ENCODE peak calls at places on chromosome 7, in five cellular contexts. Y, F, W, B and G are unnamed samples.

GRCh38 chr7:96224682-96225081 is 97.2 kb downstream of the SLC25A13 start:
- DNase-seq in Y (no peak), F (no peak), W (no peak), B (no peak), G (no peak)

GRCh38 chr7:10468908-10469307 is 504.8 kb upstream of the PHF14 start:
- DNase-seq in Y (no peak), F (no peak), W (no peak), B (no peak), G (no peak)

GRCh38 chr7:116571037-116571436 is 46.2 kb downstream of the CAV1 start:
- DNase-seq in Y (no peak), F (no peak), W (no peak), B (no peak), G (no peak)

GRCh38 chr7:106896268-106896667 is 31.2 kb downstream of the PIK3CG start:
- DNase-seq in Y (no peak), F (no peak), W (no peak), B (no peak), G (no peak)

GRCh38 chr7:138945169-138945568 is 36.0 kb downstream of the KIAA1549 start:
- DNase-seq in Y (no peak), F (no peak), W (no peak), B (no peak), G (no peak)

GRCh38 chr7:471866-472639 is 47.6 kb downstream of the PDGFA start:
- DNase-seq in Y (peak), F (peak), W (peak), B (peak), G (no peak)

GRCh38 chr7:77653572-77653971 is 42.7 kb upstream of the RSBN1L start:
- DNase-seq in Y (no peak), F (peak), W (no peak), B (no peak), G (no peak)

GRCh38 chr7:49775065-49775948 is 1.9 kb downstream of the VWC2 start:
- DNase-seq in Y (no peak), F (no peak), W (peak), B (no peak), G (no peak)

GRCh38 chr7:1530946-1531262 is 402 bp downstream of the MAFK start:
- DNase-seq in Y (no peak), F (no peak), W (no peak), B (no peak), G (no peak)

GRCh38 chr7:47636111-47636692 is 54.3 kb upstream of the TNS3 start:
- DNase-seq in Y (no peak), F (no peak), W (no peak), B (no peak), G (no peak)

GRCh38 chr7:131556912-131557457 is 557 bp upstream of the PODXL start:
- DNase-seq in Y (no peak), F (no peak), W (no peak), B (no peak), G (no peak)

GRCh38 chr7:116801092-116801710 is 61.2 kb upstream of the CAPZA2 start:
- DNase-seq in Y (no peak), F (no peak), W (no peak), B (peak), G (no peak)

GRCh38 chr7:42237162-42237821 is at the start of gene GLI3:
- DNase-seq in Y (peak), F (peak), W (peak), B (peak), G (peak)

GRCh38 chr7:5646846-5647245 is 134.6 kb downstream of the RNF216 start:
- DNase-seq in Y (peak), F (no peak), W (no peak), B (no peak), G (no peak)

GRCh38 chr7:99141334-99141733 is 2.6 kb downstream of the SMURF1 start:
- DNase-seq in Y (no peak), F (no peak), W (no peak), B (no peak), G (no peak)

GRCh38 chr7:2959343-2959680 is 84.4 kb downstream of the CARD11 start:
- DNase-seq in Y (peak), F (no peak), W (peak), B (no peak), G (no peak)

GRCh38 chr7:99393363-99394187 is 14.8 kb downstream of the PDAP1 start:
- DNase-seq in Y (no peak), F (peak), W (peak), B (no peak), G (no peak)

GRCh38 chr7:19587291-19587690 is 121.5 kb downstream of the POLR1F start:
- DNase-seq in Y (no peak), F (no peak), W (no peak), B (no peak), G (no peak)
- TF ChIP-seq CTCF in Y (peak), F (no peak), W (no peak), B (no peak), G (no peak)

GRCh38 chr7:35854311-35854710 is 53.5 kb downstream of the SEPTIN7 start:
- DNase-seq in Y (no peak), F (no peak), W (no peak), B (no peak), G (no peak)

GRCh38 chr7:35848728-35849127 is 47.9 kb downstream of the SEPTIN7 start:
- DNase-seq in Y (no peak), F (no peak), W (no peak), B (no peak), G (no peak)

GRCh38 chr7:35849954-35850353 is 49.1 kb downstream of the SEPTIN7 start:
- DNase-seq in Y (no peak), F (no peak), W (no peak), B (no peak), G (no peak)

GRCh38 chr7:35846816-35847412 is 46.1 kb downstream of the SEPTIN7 start:
- DNase-seq in Y (no peak), F (no peak), W (no peak), B (no peak), G (no peak)

DNA sequence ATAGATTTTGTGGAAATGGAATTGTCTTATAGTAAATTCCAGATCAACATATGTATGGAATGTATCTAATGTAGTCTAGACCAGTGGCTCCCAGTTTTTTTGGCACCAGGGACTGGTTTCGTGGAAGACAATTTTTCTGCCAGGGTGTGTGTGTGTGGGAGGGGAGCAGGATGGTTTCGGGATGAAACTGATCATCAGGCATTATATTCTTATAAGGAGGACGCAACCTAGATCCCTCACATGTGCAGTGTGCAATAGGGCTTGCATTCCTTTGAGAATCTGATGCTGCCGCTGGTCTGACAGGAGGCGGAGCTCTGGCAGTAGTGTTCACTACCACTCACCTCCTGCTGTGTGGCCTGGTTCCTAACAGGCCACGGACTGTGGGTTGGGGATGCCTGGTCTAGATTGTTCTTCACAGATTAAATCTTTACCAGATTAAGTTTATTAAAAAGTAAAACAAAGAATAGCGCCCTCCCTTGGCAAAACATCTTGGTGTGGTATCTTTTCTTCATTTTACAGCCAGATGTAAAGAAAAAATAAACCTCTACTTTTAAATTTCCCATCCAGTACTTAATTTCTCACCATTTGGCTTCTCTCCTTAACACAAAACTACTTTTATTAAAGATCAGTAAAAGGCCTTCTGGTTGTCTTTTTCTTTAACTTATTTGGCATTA is 48.4 kb downstream of the SEPTIN7 start:
- DNase-seq in Y (no peak), F (no peak), W (no peak), B (no peak), G (no peak)
- TF ChIP-seq CTCF in Y (no peak), F (no peak), W (no peak), B (no peak), G (no peak)

DNA sequence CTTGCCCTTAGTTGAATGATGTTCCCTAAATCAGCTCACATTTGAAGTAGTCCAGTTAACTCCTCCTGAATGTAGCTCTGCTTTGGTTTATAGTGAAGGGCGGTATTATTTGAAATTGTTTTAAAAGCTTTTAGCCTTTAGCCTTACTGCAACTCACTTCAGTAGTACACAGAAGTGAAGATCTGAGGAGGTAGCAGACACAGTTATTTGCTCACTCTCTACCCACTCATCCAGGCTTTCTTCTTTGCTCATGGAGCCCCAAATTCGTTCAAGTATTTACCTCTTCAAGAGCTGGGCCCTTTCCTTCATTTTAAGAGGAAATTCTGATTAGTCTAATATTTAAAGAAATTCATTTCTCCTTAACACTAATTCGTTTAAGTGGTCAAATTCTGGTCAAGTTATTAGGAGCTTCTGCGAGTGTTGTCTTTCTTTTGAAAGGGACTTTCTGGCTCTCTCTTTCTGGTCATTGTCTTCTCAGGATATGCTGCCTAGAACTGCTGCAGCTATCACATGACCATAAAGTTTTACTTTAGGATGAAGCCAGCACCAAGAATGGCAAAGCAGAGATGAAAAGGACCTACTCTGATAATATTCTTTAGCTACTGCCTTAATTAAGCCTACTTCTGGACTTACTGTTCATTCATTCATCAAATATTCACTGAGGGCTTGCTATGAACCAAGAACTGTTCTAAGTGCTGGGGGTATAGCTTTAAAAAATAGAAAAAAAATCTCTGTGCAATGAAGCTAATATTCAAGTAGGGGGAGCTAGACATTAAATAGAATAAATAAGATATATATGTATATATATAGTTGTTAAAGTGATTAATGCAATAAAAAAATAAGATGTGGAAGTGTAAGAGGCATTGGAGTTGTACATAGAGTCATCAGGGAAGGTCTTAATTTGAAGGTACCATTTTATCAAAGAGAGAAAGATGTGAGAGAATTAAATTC is 180.9 kb upstream of the AGR3 start:
- DNase-seq in Y (no peak), F (no peak), W (no peak), B (no peak), G (no peak)
- TF ChIP-seq CTCF in Y (peak), F (no peak), W (no peak), B (no peak), G (peak)

DNA sequence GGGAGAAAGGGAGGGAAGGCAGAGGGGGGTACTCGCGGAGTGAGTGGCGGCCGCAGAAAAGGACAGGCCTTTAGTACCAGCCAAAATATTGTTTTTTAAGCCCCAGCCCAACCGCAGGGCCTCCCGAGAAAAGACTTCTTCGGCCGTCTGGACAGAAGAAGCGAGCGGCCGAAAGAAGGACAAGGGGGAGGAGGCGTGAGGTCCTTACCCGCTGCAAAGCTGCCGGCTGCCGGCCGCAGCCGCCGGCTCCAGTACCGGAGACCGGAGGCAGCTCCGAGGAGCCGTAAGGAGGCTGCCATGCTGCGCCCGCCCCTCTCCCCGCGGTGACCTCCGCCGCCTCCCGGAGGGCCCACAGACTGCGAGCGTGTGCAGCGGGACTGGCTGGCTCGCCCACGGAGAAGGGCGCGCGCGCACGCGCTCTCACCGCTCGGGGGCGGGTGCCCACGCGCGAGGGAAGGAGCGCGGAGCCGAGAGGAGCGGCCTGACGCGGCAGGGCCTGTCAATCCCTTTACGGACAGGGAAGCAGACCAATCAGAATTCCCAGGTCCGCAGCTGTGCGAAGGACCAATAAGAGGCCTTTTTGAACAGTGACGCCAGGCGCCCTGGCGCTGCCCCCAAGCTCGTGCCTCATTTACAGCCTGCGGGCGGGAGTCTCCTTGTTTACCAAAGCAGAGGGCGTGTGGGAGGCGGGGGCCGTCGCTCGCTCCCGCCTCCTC is at the start of gene HIBADH:
- DNase-seq in Y (peak), F (peak), W (peak), B (peak), G (peak)
- TF ChIP-seq CTCF in Y (no peak), F (no peak), W (peak), B (peak), G (peak)

DNA sequence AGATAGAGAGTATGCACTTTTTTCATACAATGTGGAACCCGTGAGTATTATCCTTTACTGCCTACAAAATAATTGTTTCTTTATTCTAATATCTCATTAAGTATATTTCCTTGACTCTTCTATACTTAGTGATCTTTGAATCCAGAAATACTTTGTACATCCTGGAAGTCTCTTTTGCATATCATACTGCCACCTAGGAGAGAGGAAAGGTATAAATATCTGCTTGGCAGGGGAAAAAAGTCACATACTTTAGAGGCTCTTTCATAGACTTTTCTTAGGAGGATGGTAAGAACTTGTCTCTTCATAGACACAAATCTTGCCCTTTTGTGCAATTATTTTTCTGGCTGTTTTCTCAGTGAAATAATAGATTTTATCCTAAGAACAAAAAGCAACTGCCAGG is 436.0 kb downstream of the PAXIP1 start:
- DNase-seq in Y (no peak), F (no peak), W (no peak), B (no peak), G (no peak)
- TF ChIP-seq CTCF in Y (no peak), F (no peak), W (no peak), B (no peak), G (peak)

GRCh38 chr7:105611856-105612775 is 30.8 kb upstream of the EFCAB10 start:
- DNase-seq in Y (no peak), F (no peak), W (no peak), B (no peak), G (no peak)
- TF ChIP-seq CTCF in Y (no peak), F (no peak), W (no peak), B (no peak), G (no peak)

DNA sequence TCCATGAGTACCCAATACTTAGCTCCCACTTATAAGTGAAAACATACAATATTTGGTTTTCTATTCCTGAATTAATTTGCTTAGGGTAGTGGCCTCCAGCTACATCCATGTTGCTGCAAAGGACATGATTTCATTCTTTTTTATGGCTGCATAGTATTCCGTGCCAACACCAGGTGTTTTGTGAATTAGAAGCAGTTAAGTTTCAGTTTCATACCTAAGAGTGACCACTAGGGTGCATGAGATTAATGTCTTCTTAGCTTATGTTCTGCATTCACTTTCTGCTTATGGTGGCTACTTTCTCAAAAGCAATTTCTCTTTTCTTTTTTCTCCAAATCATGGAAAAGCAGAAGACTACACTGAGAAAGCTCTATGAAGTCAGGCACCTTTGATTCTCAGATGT is 65.1 kb upstream of the VSTM2A start:
- DNase-seq in Y (no peak), F (no peak), W (no peak), B (no peak), G (no peak)
- TF ChIP-seq CTCF in Y (no peak), F (no peak), W (no peak), B (no peak), G (peak)

GRCh38 chr7:52088008-52088787 is 771.6 kb upstream of the COBL start:
- DNase-seq in Y (no peak), F (no peak), W (no peak), B (no peak), G (no peak)
- TF ChIP-seq CTCF in Y (no peak), F (no peak), W (no peak), B (no peak), G (peak)